ENCODE peak calls at places on chromosomes 16 and 17, in nine cellular contexts. D is neural progenitor cell; R is uterus; M is CD8-positive, alpha-beta T cell; T is CD8-positive, alpha-beta memory T cell; S is SJSA1; Q is stomach; I is HCT116; Z is IMR-90. C is an unnamed sample. For H3K9me3 and H3K27me3, the result is how much of the 10 kb centered on the place peaks cover.

GRCh38 chr16:3152022-3152272 is 17.1 kb downstream of the ZNF213 start:
- DNase-seq in D (no peak), R (no peak), M (no peak), T (peak), S (peak), Q (no peak), I (no peak), Z (no peak), C (no peak)

GRCh38 chr17:33966410-33967063 is 288.5 kb upstream of the CCL2 start:
- DNase-seq in D (no peak), R (no peak), M (no peak), T (no peak), S (no peak), Q (no peak), I (no peak), Z (no peak), C (no peak)

GRCh38 chr17:7133424-7133823 is 18.8 kb upstream of the ASGR2 start:
- DNase-seq in D (peak), R (no peak), M (peak), T (peak), S (no peak), Q (no peak), I (no peak), Z (no peak), C (no peak)

GRCh38 chr16:81029930-81030604 is 5.6 kb upstream of the ATMIN start:
- DNase-seq in D (no peak), R (no peak), M (no peak), T (no peak), S (no peak), Q (no peak), I (no peak), Z (no peak), C (no peak)

GRCh38 chr17:5753421-5753820 is 169.1 kb upstream of the NLRP1 start:
- DNase-seq in D (no peak), R (no peak), M (no peak), T (no peak), S (no peak), Q (no peak), I (no peak), Z (no peak), C (no peak)

GRCh38 chr16:75443301-75443700 is 10.0 kb upstream of the CFDP1 start:
- DNase-seq in D (no peak), R (no peak), M (no peak), T (no peak), S (no peak), Q (no peak), I (no peak), Z (peak), C (no peak)

GRCh38 chr17:48023408-48024148 is 14.0 kb downstream of the COPZ2 start:
- DNase-seq in D (peak), R (peak), M (peak), T (peak), S (peak), Q (peak), I (peak), Z (peak), C (peak)

GRCh38 chr17:2841606-2842005 is 45.4 kb downstream of the RAP1GAP2 start:
- DNase-seq in D (no peak), R (no peak), M (no peak), T (no peak), S (no peak), Q (no peak), I (no peak), Z (peak), C (no peak)

GRCh38 chr17:42179911-42180410 is 981 bp downstream of the KCNH4 start:
- DNase-seq in D (peak), R (peak), M (no peak), T (no peak), S (no peak), Q (peak), I (no peak), Z (peak), C (peak)

GRCh38 chr16:1280783-1281182 is 24.9 kb downstream of the TPSD1 start:
- DNase-seq in D (no peak), R (no peak), M (no peak), T (no peak), S (no peak), Q (no peak), I (no peak), Z (no peak), C (no peak)

GRCh38 chr16:67786491-67786890 is 19.9 kb downstream of the RANBP10 start:
- DNase-seq in D (no peak), R (no peak), M (no peak), T (no peak), S (no peak), Q (no peak), I (no peak), Z (no peak), C (no peak)

GRCh38 chr17:49577651-49577935 is 1.9 kb downstream of the NXPH3 start:
- DNase-seq in D (no peak), R (no peak), M (no peak), T (no peak), S (no peak), Q (no peak), I (no peak), Z (no peak), C (no peak)

DNA sequence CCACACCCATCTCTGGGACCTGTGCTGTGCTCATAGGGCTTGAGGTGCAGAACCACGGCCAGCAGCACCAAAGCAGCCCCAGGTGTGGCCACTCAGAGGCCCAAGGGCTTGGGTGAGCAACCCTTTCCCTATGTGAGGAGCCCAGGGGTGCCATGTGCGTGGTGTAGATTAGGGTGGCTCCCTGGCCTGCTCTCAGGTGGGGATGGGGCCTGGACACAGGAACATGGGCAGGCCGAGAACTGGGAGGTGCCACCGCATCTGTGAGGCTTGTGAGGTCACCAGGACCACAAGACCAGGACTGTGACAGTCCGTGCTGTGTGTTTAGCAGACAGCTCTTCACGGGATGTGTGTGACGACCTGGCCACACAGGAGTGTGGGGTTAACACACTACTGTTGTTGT is 103.5 kb upstream of the ZNF750 start:
- DNase-seq in D (no peak), R (peak), M (no peak), T (peak), S (no peak), Q (no peak), I (no peak), Z (no peak), C (peak)
- H3K9me3 ChIP-seq in D (under half), R (under half), M (under half), T (under half), S (under half), Q (under half), I (under half), Z (under half), C (under half)

GRCh38 chr17:77306790-77307478 is 166.2 kb downstream of the SEC14L1 start:
- DNase-seq in D (no peak), R (no peak), M (no peak), T (no peak), S (no peak), Q (no peak), I (no peak), Z (no peak), C (no peak)
- H3K27me3 ChIP-seq in D (under half), R (under half), M (under half), T (under half), S (under half), Q (under half), I (under half), Z (under half), C (under half)

GRCh38 chr16:5863207-5863606 is 765.6 kb upstream of the EEF2KMT start:
- DNase-seq in D (no peak), R (no peak), M (no peak), T (no peak), S (no peak), Q (no peak), I (no peak), Z (no peak), C (no peak)

GRCh38 chr16:5867250-5867649 is 769.7 kb upstream of the EEF2KMT start:
- DNase-seq in D (no peak), R (no peak), M (no peak), T (no peak), S (no peak), Q (no peak), I (no peak), Z (no peak), C (no peak)

GRCh38 chr16:5865231-5865630 is 767.6 kb upstream of the EEF2KMT start:
- DNase-seq in D (no peak), R (no peak), M (no peak), T (no peak), S (no peak), Q (no peak), I (no peak), Z (no peak), C (peak)

DNA sequence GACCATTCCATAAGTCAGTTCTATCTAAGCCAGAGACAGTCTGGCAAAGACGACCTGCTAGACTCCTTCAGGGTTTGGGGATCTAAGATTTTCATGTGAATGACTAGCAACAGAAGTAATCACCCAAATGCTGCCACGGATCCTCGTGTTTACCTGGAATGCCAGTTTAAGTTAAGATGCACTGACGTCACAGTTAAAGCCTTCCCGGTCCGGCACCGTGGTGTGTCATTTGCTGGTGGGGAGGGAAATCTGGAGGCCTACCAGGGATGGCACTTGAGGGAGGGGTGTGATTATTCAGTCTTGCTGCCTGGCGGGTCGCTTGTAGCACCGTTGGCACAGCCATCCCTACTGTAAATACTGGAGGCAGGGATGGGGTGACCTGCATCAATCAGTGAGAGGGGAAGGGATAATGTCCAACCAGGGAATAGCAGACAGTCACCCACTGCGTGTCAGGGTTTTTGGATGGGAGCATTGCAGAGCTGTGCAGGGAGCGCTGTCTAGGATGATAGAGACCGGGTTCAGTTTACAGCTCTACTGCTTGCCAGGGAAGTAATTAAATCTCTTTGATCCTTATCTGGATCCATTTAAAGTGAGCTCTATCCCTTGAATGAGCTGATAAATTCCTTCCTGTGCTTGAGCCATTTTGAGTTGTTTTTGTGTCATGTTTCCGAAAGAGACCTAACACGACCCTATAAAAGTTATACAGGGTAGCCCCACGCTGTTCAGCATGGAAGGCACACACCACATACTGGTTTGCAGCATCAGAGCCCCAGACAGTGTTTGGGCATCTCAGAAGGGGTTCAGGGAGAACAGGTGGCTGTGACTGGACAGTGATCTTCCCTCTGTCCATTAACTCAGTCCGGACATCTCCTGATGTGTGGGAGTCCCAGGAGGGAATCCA is 764.8 kb upstream of the EEF2KMT start:
- DNase-seq in D (no peak), R (no peak), M (no peak), T (no peak), S (no peak), Q (no peak), I (no peak), Z (no peak), C (no peak)
- H3K9me3 ChIP-seq in D (under half), R (under half), M (under half), T (under half), S (under half), Q (under half), I (under half), Z (under half), C (under half)

GRCh38 chr17:10013360-10014112 is 108.5 kb upstream of the RCVRN start:
- DNase-seq in D (no peak), R (no peak), M (no peak), T (no peak), S (no peak), Q (no peak), I (no peak), Z (peak), C (no peak)
- H3K27me3 ChIP-seq in D (under half), R (under half), M (under half), T (under half), S (under half), Q (under half), I (under half), Z (under half), C (under half)

DNA sequence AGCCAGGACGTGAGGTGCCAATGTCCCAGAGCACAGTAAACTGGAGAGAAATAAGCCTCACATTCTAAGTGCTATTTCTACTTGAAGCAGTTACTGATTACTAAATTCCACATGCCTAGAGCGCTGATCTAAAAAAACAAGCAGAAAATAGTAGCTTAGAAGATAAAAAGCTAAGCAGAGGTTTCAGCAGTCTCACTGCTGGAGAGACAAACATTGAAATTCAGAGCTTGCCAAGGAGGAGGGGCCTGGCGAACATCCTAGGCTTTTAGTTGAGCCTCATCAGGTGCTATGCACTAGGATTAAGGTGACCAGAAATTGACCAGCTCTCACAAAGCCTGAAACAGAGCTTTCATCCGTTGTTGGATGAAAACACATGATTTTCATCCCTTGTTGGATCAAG is 136.9 kb upstream of the FAM20A start:
- DNase-seq in D (no peak), R (peak), M (no peak), T (no peak), S (no peak), Q (peak), I (no peak), Z (no peak), C (no peak)
- H3K9me3 ChIP-seq in D (under half), R (under half), M (under half), T (under half), S (under half), Q (under half), I (under half), Z (under half), C (under half)

GRCh38 chr16:85117418-85117817 is 5.1 kb upstream of the CIBAR2 start:
- DNase-seq in D (no peak), R (no peak), M (no peak), T (no peak), S (no peak), Q (no peak), I (no peak), Z (no peak), C (no peak)
- H3K27me3 ChIP-seq in D (under half), R (under half), M (under half), T (under half), S (under half), Q (under half), I (under half), Z (under half), C (under half)

GRCh38 chr17:27106982-27107360 is 186.9 kb upstream of the WSB1 start:
- DNase-seq in D (no peak), R (no peak), M (no peak), T (no peak), S (no peak), Q (no peak), I (no peak), Z (no peak), C (no peak)
- H3K9me3 ChIP-seq in D (under half), R (under half), M (under half), T (under half), S (under half), Q (under half), I (under half), Z (under half), C (under half)

C was measured in psoas muscle.